ENCODE peak calls at places on chromosomes 3 and 15, in seven cellular contexts. P is GDM1; M is HEK293T; Q is AG09309; J is activated CD8-positive, alpha-beta memory T cell treated with anti-CD3 and anti-CD28 coated beads, Interleukin-2, amount 50 U/mL, for 4 hours; Y is AG04450; W is uterus. G is an unnamed sample.

GRCh38 chr3:3648961-3649360 is 150.3 kb upstream of the LRRN1 start:
- DNase-seq in W (no peak), J (no peak), M (no peak), Y (no peak), Q (no peak), P (no peak), G (no peak)

GRCh38 chr15:41666353-41666920 is 6.2 kb downstream of the MGA start:
- DNase-seq in P (no peak), M (no peak), W (no peak), J (no peak), Q (no peak), Y (no peak), G (no peak)

GRCh38 chr3:66115858-66116654 is 77.3 kb upstream of the MAGI1 start:
- DNase-seq in P (no peak), Q (peak; percentile 80), M (no peak), J (no peak), Y (peak; percentile 93), W (peak; percentile 25), G (no peak)

GRCh38 chr3:13831386-13831996 is 48.4 kb downstream of the WNT7A start:
- DNase-seq in P (no peak), M (no peak), W (no peak), Q (no peak), J (no peak), Y (no peak), G (no peak)

GRCh38 chr3:78839710-78840109 is 928.1 kb downstream of the ROBO1 start:
- DNase-seq in J (no peak), Q (no peak), W (no peak), Y (no peak), M (no peak), P (no peak), G (no peak)

GRCh38 chr3:71102111-71103039 is 481.2 kb downstream of the FOXP1 start:
- DNase-seq in M (peak; percentile 24), Q (peak; percentile 90), Y (peak; percentile 90), P (no peak), W (no peak), J (no peak), G (no peak)

GRCh38 chr3:195821403-195822130 is 9.8 kb upstream of the MUC4 start:
- DNase-seq in Q (no peak), P (no peak), M (no peak), W (no peak), Y (no peak), J (no peak), G (no peak)

GRCh38 chr15:58526647-58527192 is 94.9 kb downstream of the LIPC start:
- DNase-seq in P (no peak), W (no peak), Y (no peak), Q (no peak), J (no peak), M (no peak), G (no peak)

GRCh38 chr3:25033407-25034029 is 394.5 kb upstream of the RARB start:
- DNase-seq in W (no peak), Q (no peak), J (no peak), P (peak; percentile 18), M (peak; percentile 77), Y (no peak), G (no peak)

GRCh38 chr3:37295925-37296324 is 121.5 kb upstream of the LRRFIP2 start:
- DNase-seq in J (no peak), M (no peak), Y (no peak), Q (no peak), P (no peak), W (no peak), G (peak; percentile 1)

GRCh38 chr3:56682458-56683121 is 475 bp downstream of the TASOR start:
- DNase-seq in M (peak; percentile 55), W (peak; percentile 67), P (peak; percentile 70), J (peak; percentile 73), Q (peak; percentile 23), Y (peak; percentile 16), G (no peak)

GRCh38 chr3:38640661-38641441 is 8.6 kb downstream of the SCN5A start:
- DNase-seq in Y (no peak), J (no peak), Q (no peak), P (no peak), M (no peak), W (no peak), G (no peak)

GRCh38 chr3:193826126-193826795 is 233.3 kb downstream of the OPA1 start:
- DNase-seq in Q (no peak), J (no peak), P (no peak), Y (peak; percentile 8), M (peak; percentile 11), W (no peak), G (no peak)

GRCh38 chr15:48547305-48547704 is 98.2 kb downstream of the FBN1 start:
- DNase-seq in P (no peak), W (no peak), J (no peak), Y (no peak), M (no peak), Q (no peak), G (no peak)

GRCh38 chr3:39146611-39147373 is 6.6 kb downstream of the CSRNP1 start:
- DNase-seq in Q (peak; percentile 96), J (peak; percentile 81), M (no peak), W (peak; percentile 76), P (peak; percentile 90), Y (peak; percentile 97), G (no peak)

GRCh38 chr3:38004415-38005075 is 14.0 kb downstream of the VILL start:
- DNase-seq in P (peak; percentile 39), W (peak; percentile 67), J (peak; percentile 61), Y (no peak), Q (no peak), M (peak; percentile 62), G (no peak)

GRCh38 chr15:77791994-77792393 is 159.3 kb upstream of the LINGO1 start:
- DNase-seq in Y (no peak), Q (no peak), J (no peak), M (no peak), W (no peak), P (no peak), G (no peak)

GRCh38 chr3:187274977-187275338 is 16.6 kb downstream of the MASP1 start:
- DNase-seq in J (no peak), P (no peak), Q (no peak), Y (no peak), W (no peak), M (no peak), G (no peak)

GRCh38 chr3:189123595-189124387 is 48.0 kb upstream of the TPRG1 start:
- DNase-seq in Q (no peak), M (no peak), W (peak; percentile 77), Y (no peak), P (no peak), J (no peak), G (no peak)

GRCh38 chr3:28077566-28077965 is 163.9 kb upstream of the CMC1 start:
- DNase-seq in W (peak; percentile 15), J (no peak), Y (no peak), M (peak; percentile 28), P (no peak), Q (peak; percentile 5), G (no peak)

GRCh38 chr15:49060710-49061483 is 14.7 kb upstream of the SECISBP2L start:
- DNase-seq in Q (no peak), M (no peak), Y (peak; percentile 33), J (no peak), W (no peak), P (no peak), G (no peak)

GRCh38 chr3:75341324-75342067 is 322.6 kb upstream of the FRG2C start:
- DNase-seq in P (no peak), J (no peak), Y (no peak), M (no peak), Q (no peak), W (no peak), G (no peak)

GRCh38 chr3:116863842-116864626 is 154.5 kb downstream of the TUSC7 start:
- DNase-seq in W (no peak), M (peak; percentile 30), J (no peak), Q (no peak), Y (peak; percentile 10), P (no peak), G (no peak)

GRCh38 chr3:33915796-33916589 is 117.6 kb downstream of the PDCD6IP start:
- DNase-seq in P (peak; percentile 20), Y (no peak), M (no peak), Q (no peak), W (no peak), J (no peak), G (peak; percentile 13)

GRCh38 chr15:38325290-38325990 is 72.8 kb downstream of the SPRED1 start:
- DNase-seq in Q (no peak), Y (no peak), P (no peak), W (no peak), M (no peak), J (no peak), G (no peak)

GRCh38 chr3:126621171-126621570 is 33.8 kb downstream of the TXNRD3 start:
- DNase-seq in Y (peak; percentile 13), Q (peak; percentile 17), J (no peak), P (no peak), M (no peak), W (no peak), G (no peak)

GRCh38 chr3:165256554-165256953 is 60.4 kb upstream of the SLITRK3 start:
- DNase-seq in J (no peak), P (no peak), Y (no peak), M (no peak), Q (no peak), W (no peak), G (no peak)

GRCh38 chr3:38136272-38136806 is 588 bp downstream of the ACAA1 start:
- DNase-seq in W (no peak), M (no peak), P (no peak), J (no peak), Q (no peak), Y (peak; percentile 8), G (no peak)

GRCh38 chr15:35880896-35881295 is 334.9 kb upstream of the DPH6 start:
- DNase-seq in Y (no peak), M (no peak), W (no peak), Q (no peak), P (no peak), J (no peak), G (no peak)

GRCh38 chr15:65791335-65792129 is 561 bp downstream of the DENND4A start:
- DNase-seq in P (no peak), W (peak; percentile 68), M (peak; percentile 52), Y (no peak), J (no peak), Q (no peak), G (no peak)

GRCh38 chr15:80132382-80132781 is 20.4 kb upstream of the FAH start:
- DNase-seq in Q (no peak), Y (no peak), P (no peak), J (no peak), W (no peak), M (no peak), G (no peak)

GRCh38 chr3:37872413-37873160 is 10.9 kb downstream of the CTDSPL start:
- DNase-seq in P (no peak), W (no peak), Q (no peak), Y (no peak), M (no peak), J (no peak), G (no peak)

GRCh38 chr15:80199869-80200268 is 47.1 kb downstream of the FAH start:
- DNase-seq in W (no peak), P (no peak), Q (no peak), Y (no peak), M (no peak), J (no peak), G (no peak)

GRCh38 chr15:50127255-50127777 is 8.3 kb upstream of the ATP8B4 start:
- DNase-seq in M (no peak), Q (no peak), J (no peak), P (no peak), Y (no peak), W (no peak), G (no peak)

GRCh38 chr3:186166491-186167288 is 57.8 kb upstream of the ETV5 start:
- DNase-seq in Q (no peak), W (no peak), Y (no peak), M (no peak), P (no peak), J (no peak), G (no peak)

GRCh38 chr15:55819397-55820034 is 76.6 kb upstream of the PRTG start:
- DNase-seq in W (no peak), Y (no peak), Q (no peak), P (no peak), J (no peak), M (no peak), G (no peak)

GRCh38 chr3:63912768-63913588 is 795 bp upstream of the SCAANT1 start:
- DNase-seq in P (no peak), Y (no peak), W (peak; percentile 66), M (peak; percentile 49), J (peak; percentile 56), Q (no peak), G (no peak)

GRCh38 chr3:13400114-13400696 is 19.9 kb downstream of the NUP210 start:
- DNase-seq in W (no peak), Y (no peak), J (no peak), P (no peak), M (no peak), Q (no peak), G (no peak)

G was measured in SIG-M5.